ENCODE peak calls at places on chromosomes 1 and 21, in seven cellular contexts. One of them, this sample, is unnamed.

GRCh38 chr1:230681599-230681998 is 32.3 kb downstream of the AGT start:
- DNase-seq in prostate gland: peak
- DNase-seq in dorsolateral prefrontal cortex: no peak
- DNase-seq in OCI-LY7: no peak
- DNase-seq in vagina: no peak
- DNase-seq in suprapubic skin: no peak
- DNase-seq in fibroblast of lung: peak
- DNase-seq in this sample: no peak

GRCh38 chr1:55774446-55774845 is 559.3 kb upstream of the USP24 start:
- DNase-seq in prostate gland: no peak
- DNase-seq in dorsolateral prefrontal cortex: no peak
- DNase-seq in OCI-LY7: no peak
- DNase-seq in vagina: no peak
- DNase-seq in suprapubic skin: no peak
- DNase-seq in fibroblast of lung: no peak
- DNase-seq in this sample: no peak

GRCh38 chr1:67166196-67166595 is at the start of gene IL23R:
- DNase-seq in prostate gland: no peak
- DNase-seq in dorsolateral prefrontal cortex: no peak
- DNase-seq in OCI-LY7: no peak
- DNase-seq in vagina: no peak
- DNase-seq in suprapubic skin: no peak
- DNase-seq in fibroblast of lung: no peak
- DNase-seq in this sample: no peak

GRCh38 chr1:67888707-67889106 is 55.4 kb upstream of the GNG12 start:
- DNase-seq in prostate gland: no peak
- DNase-seq in dorsolateral prefrontal cortex: no peak
- DNase-seq in OCI-LY7: no peak
- DNase-seq in vagina: no peak
- DNase-seq in suprapubic skin: no peak
- DNase-seq in fibroblast of lung: peak
- DNase-seq in this sample: no peak

GRCh38 chr1:77412794-77413530 is 131.1 kb downstream of the AK5 start:
- DNase-seq in prostate gland: no peak
- DNase-seq in dorsolateral prefrontal cortex: no peak
- DNase-seq in OCI-LY7: peak
- DNase-seq in vagina: no peak
- DNase-seq in suprapubic skin: no peak
- DNase-seq in fibroblast of lung: no peak
- DNase-seq in this sample: no peak

GRCh38 chr1:156767879-156768608 is 709 bp downstream of the PRCC start:
- DNase-seq in prostate gland: no peak
- DNase-seq in dorsolateral prefrontal cortex: no peak
- DNase-seq in OCI-LY7: no peak
- DNase-seq in vagina: no peak
- DNase-seq in suprapubic skin: peak
- DNase-seq in fibroblast of lung: no peak
- DNase-seq in this sample: peak

GRCh38 chr1:107870691-107871090 is 94.3 kb downstream of the VAV3 start:
- DNase-seq in prostate gland: no peak
- DNase-seq in dorsolateral prefrontal cortex: no peak
- DNase-seq in OCI-LY7: no peak
- DNase-seq in vagina: no peak
- DNase-seq in suprapubic skin: no peak
- DNase-seq in fibroblast of lung: peak
- DNase-seq in this sample: no peak

GRCh38 chr1:176959461-176959860 is 205.1 kb downstream of the ASTN1 start:
- DNase-seq in prostate gland: no peak
- DNase-seq in dorsolateral prefrontal cortex: no peak
- DNase-seq in OCI-LY7: no peak
- DNase-seq in vagina: no peak
- DNase-seq in suprapubic skin: no peak
- DNase-seq in fibroblast of lung: no peak
- DNase-seq in this sample: no peak

GRCh38 chr21:32334980-32335471 is 36.4 kb downstream of the MRAP start:
- DNase-seq in prostate gland: no peak
- DNase-seq in dorsolateral prefrontal cortex: peak
- DNase-seq in OCI-LY7: no peak
- DNase-seq in vagina: no peak
- DNase-seq in suprapubic skin: peak
- DNase-seq in fibroblast of lung: peak
- DNase-seq in this sample: no peak

GRCh38 chr1:181661569-181661968 is 178.3 kb downstream of the CACNA1E start:
- DNase-seq in prostate gland: no peak
- DNase-seq in dorsolateral prefrontal cortex: no peak
- DNase-seq in OCI-LY7: no peak
- DNase-seq in vagina: no peak
- DNase-seq in suprapubic skin: no peak
- DNase-seq in fibroblast of lung: no peak
- DNase-seq in this sample: no peak

GRCh38 chr1:201126832-201127754 is at the start of gene ASCL5:
- DNase-seq in prostate gland: no peak
- DNase-seq in dorsolateral prefrontal cortex: no peak
- DNase-seq in OCI-LY7: no peak
- DNase-seq in vagina: no peak
- DNase-seq in suprapubic skin: no peak
- DNase-seq in fibroblast of lung: peak
- DNase-seq in this sample: no peak

GRCh38 chr21:40043423-40043822 is 176.2 kb downstream of the PCP4 start:
- DNase-seq in prostate gland: no peak
- DNase-seq in dorsolateral prefrontal cortex: no peak
- DNase-seq in OCI-LY7: no peak
- DNase-seq in vagina: no peak
- DNase-seq in suprapubic skin: no peak
- DNase-seq in fibroblast of lung: no peak
- DNase-seq in this sample: no peak

GRCh38 chr1:32454726-32455125 is 10.1 kb upstream of the ZBTB8B start:
- DNase-seq in prostate gland: peak
- DNase-seq in dorsolateral prefrontal cortex: no peak
- DNase-seq in OCI-LY7: no peak
- DNase-seq in vagina: no peak
- DNase-seq in suprapubic skin: no peak
- DNase-seq in fibroblast of lung: peak
- DNase-seq in this sample: no peak

GRCh38 chr1:88892146-88892877 is 945 bp upstream of the GTF2B start:
- DNase-seq in prostate gland: no peak
- DNase-seq in dorsolateral prefrontal cortex: no peak
- DNase-seq in OCI-LY7: peak
- DNase-seq in vagina: no peak
- DNase-seq in suprapubic skin: no peak
- DNase-seq in fibroblast of lung: peak
- DNase-seq in this sample: no peak

GRCh38 chr1:180363596-180363995 is 133.5 kb downstream of the LHX4 start:
- DNase-seq in prostate gland: no peak
- DNase-seq in dorsolateral prefrontal cortex: no peak
- DNase-seq in OCI-LY7: no peak
- DNase-seq in vagina: no peak
- DNase-seq in suprapubic skin: no peak
- DNase-seq in fibroblast of lung: no peak
- DNase-seq in this sample: no peak

GRCh38 chr21:30434033-30434631 is 4.1 kb downstream of the KRTAP13-4 start:
- DNase-seq in prostate gland: peak
- DNase-seq in dorsolateral prefrontal cortex: no peak
- DNase-seq in OCI-LY7: peak
- DNase-seq in vagina: no peak
- DNase-seq in suprapubic skin: no peak
- DNase-seq in fibroblast of lung: peak
- DNase-seq in this sample: no peak

GRCh38 chr1:20411196-20411980 is 74.6 kb downstream of the CAMK2N1 start:
- DNase-seq in prostate gland: no peak
- DNase-seq in dorsolateral prefrontal cortex: no peak
- DNase-seq in OCI-LY7: no peak
- DNase-seq in vagina: no peak
- DNase-seq in suprapubic skin: no peak
- DNase-seq in fibroblast of lung: peak
- DNase-seq in this sample: peak

GRCh38 chr1:223147409-223147808 is 4.4 kb upstream of the TLR5 start:
- DNase-seq in prostate gland: no peak
- DNase-seq in dorsolateral prefrontal cortex: no peak
- DNase-seq in OCI-LY7: no peak
- DNase-seq in vagina: no peak
- DNase-seq in suprapubic skin: no peak
- DNase-seq in fibroblast of lung: no peak
- DNase-seq in this sample: no peak

GRCh38 chr21:21001591-21002100 is 3.4 kb downstream of the NCAM2 start:
- DNase-seq in prostate gland: no peak
- DNase-seq in dorsolateral prefrontal cortex: no peak
- DNase-seq in OCI-LY7: no peak
- DNase-seq in vagina: no peak
- DNase-seq in suprapubic skin: no peak
- DNase-seq in fibroblast of lung: no peak
- DNase-seq in this sample: no peak

GRCh38 chr1:31615414-31615813 is 2.1 kb upstream of the HCRTR1 start:
- DNase-seq in prostate gland: no peak
- DNase-seq in dorsolateral prefrontal cortex: no peak
- DNase-seq in OCI-LY7: no peak
- DNase-seq in vagina: no peak
- DNase-seq in suprapubic skin: no peak
- DNase-seq in fibroblast of lung: peak
- DNase-seq in this sample: peak

GRCh38 chr1:216221260-216221700 is 202.0 kb downstream of the USH2A start:
- DNase-seq in prostate gland: peak
- DNase-seq in dorsolateral prefrontal cortex: no peak
- DNase-seq in OCI-LY7: peak
- DNase-seq in vagina: no peak
- DNase-seq in suprapubic skin: no peak
- DNase-seq in fibroblast of lung: peak
- DNase-seq in this sample: no peak

GRCh38 chr1:22245716-22246115 is 102.8 kb upstream of the WNT4 start:
- DNase-seq in prostate gland: no peak
- DNase-seq in dorsolateral prefrontal cortex: no peak
- DNase-seq in OCI-LY7: no peak
- DNase-seq in vagina: no peak
- DNase-seq in suprapubic skin: no peak
- DNase-seq in fibroblast of lung: no peak
- DNase-seq in this sample: no peak

GRCh38 chr1:226655251-226656163 is 83.6 kb downstream of the ITPKB start:
- DNase-seq in prostate gland: no peak
- DNase-seq in dorsolateral prefrontal cortex: no peak
- DNase-seq in OCI-LY7: peak
- DNase-seq in vagina: no peak
- DNase-seq in suprapubic skin: no peak
- DNase-seq in fibroblast of lung: no peak
- DNase-seq in this sample: no peak

GRCh38 chr1:98556521-98557158 is 104.9 kb upstream of the SNX7 start:
- DNase-seq in prostate gland: no peak
- DNase-seq in dorsolateral prefrontal cortex: no peak
- DNase-seq in OCI-LY7: peak
- DNase-seq in vagina: no peak
- DNase-seq in suprapubic skin: no peak
- DNase-seq in fibroblast of lung: peak
- DNase-seq in this sample: no peak

GRCh38 chr1:116569776-116570357 is 959 bp downstream of the CD58 start:
- DNase-seq in prostate gland: peak
- DNase-seq in dorsolateral prefrontal cortex: no peak
- DNase-seq in OCI-LY7: no peak
- DNase-seq in vagina: no peak
- DNase-seq in suprapubic skin: peak
- DNase-seq in fibroblast of lung: peak
- DNase-seq in this sample: no peak

GRCh38 chr21:29378814-29379213 is 80.1 kb downstream of the BACH1 start:
- DNase-seq in prostate gland: no peak
- DNase-seq in dorsolateral prefrontal cortex: no peak
- DNase-seq in OCI-LY7: no peak
- DNase-seq in vagina: no peak
- DNase-seq in suprapubic skin: no peak
- DNase-seq in fibroblast of lung: peak
- DNase-seq in this sample: no peak

GRCh38 chr1:16900771-16901170 is 5.0 kb downstream of the RNU1-2 start:
- DNase-seq in prostate gland: no peak
- DNase-seq in dorsolateral prefrontal cortex: no peak
- DNase-seq in OCI-LY7: peak
- DNase-seq in vagina: no peak
- DNase-seq in suprapubic skin: no peak
- DNase-seq in fibroblast of lung: no peak
- DNase-seq in this sample: no peak

GRCh38 chr1:64650411-64650810 is 94.5 kb upstream of the RAVER2 start:
- DNase-seq in prostate gland: no peak
- DNase-seq in dorsolateral prefrontal cortex: no peak
- DNase-seq in OCI-LY7: no peak
- DNase-seq in vagina: no peak
- DNase-seq in suprapubic skin: no peak
- DNase-seq in fibroblast of lung: peak
- DNase-seq in this sample: no peak

GRCh38 chr1:200923607-200924006 is 28.9 kb downstream of the INAVA start:
- DNase-seq in prostate gland: no peak
- DNase-seq in dorsolateral prefrontal cortex: no peak
- DNase-seq in OCI-LY7: no peak
- DNase-seq in vagina: no peak
- DNase-seq in suprapubic skin: no peak
- DNase-seq in fibroblast of lung: peak
- DNase-seq in this sample: no peak

GRCh38 chr1:53366901-53367502 is 39.1 kb upstream of the LRP8 start:
- DNase-seq in prostate gland: no peak
- DNase-seq in dorsolateral prefrontal cortex: peak
- DNase-seq in OCI-LY7: no peak
- DNase-seq in vagina: no peak
- DNase-seq in suprapubic skin: peak
- DNase-seq in fibroblast of lung: no peak
- DNase-seq in this sample: peak
- H3K27ac ChIP-seq in prostate gland: no peak
- H3K27ac ChIP-seq in dorsolateral prefrontal cortex: no peak
- H3K27ac ChIP-seq in OCI-LY7: no peak
- H3K27ac ChIP-seq in vagina: no peak
- H3K27ac ChIP-seq in suprapubic skin: no peak
- H3K27ac ChIP-seq in fibroblast of lung: no peak
- H3K27ac ChIP-seq in this sample: no peak

DNA sequence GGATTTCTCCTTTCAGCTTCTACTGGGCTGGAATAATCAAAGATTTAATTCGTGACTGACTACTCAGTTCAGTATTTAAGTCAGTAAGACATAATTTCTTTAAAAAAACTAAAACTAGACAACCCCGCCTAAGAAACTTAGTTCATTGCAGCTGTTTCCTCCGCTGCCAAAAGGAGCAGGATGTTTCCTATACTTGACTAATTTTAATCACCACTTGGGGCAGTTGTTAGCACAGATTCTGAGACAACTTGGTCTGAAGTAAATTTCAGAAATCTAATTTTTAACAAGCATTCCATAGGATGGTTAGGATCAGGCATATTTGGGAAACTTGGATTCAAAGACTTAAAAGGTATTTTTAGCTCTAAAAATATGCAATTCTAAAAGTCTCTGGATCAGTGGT is 34.0 kb downstream of the EPRS1 start:
- DNase-seq in prostate gland: no peak
- DNase-seq in dorsolateral prefrontal cortex: no peak
- DNase-seq in OCI-LY7: peak
- DNase-seq in vagina: no peak
- DNase-seq in suprapubic skin: no peak
- DNase-seq in fibroblast of lung: peak
- DNase-seq in this sample: no peak
- TF ChIP-seq CTCF in prostate gland: no peak
- TF ChIP-seq CTCF in dorsolateral prefrontal cortex: no peak
- TF ChIP-seq CTCF in OCI-LY7: peak
- TF ChIP-seq CTCF in vagina: no peak
- TF ChIP-seq CTCF in suprapubic skin: no peak
- TF ChIP-seq CTCF in fibroblast of lung: peak
- TF ChIP-seq CTCF in this sample: no peak

GRCh38 chr1:206002160-206002559 is 1.0 kb downstream of the RAB7B start:
- DNase-seq in prostate gland: peak
- DNase-seq in dorsolateral prefrontal cortex: no peak
- DNase-seq in OCI-LY7: no peak
- DNase-seq in vagina: peak
- DNase-seq in suprapubic skin: peak
- DNase-seq in fibroblast of lung: no peak
- DNase-seq in this sample: peak
- H3K4me3 ChIP-seq in prostate gland: no peak
- H3K4me3 ChIP-seq in dorsolateral prefrontal cortex: no peak
- H3K4me3 ChIP-seq in OCI-LY7: no peak
- H3K4me3 ChIP-seq in vagina: peak
- H3K4me3 ChIP-seq in suprapubic skin: peak
- H3K4me3 ChIP-seq in fibroblast of lung: peak
- H3K4me3 ChIP-seq in this sample: peak

GRCh38 chr1:246528933-246529731 is 22.1 kb upstream of the SMYD3 start:
- DNase-seq in prostate gland: no peak
- DNase-seq in dorsolateral prefrontal cortex: no peak
- DNase-seq in OCI-LY7: no peak
- DNase-seq in vagina: no peak
- DNase-seq in suprapubic skin: no peak
- DNase-seq in fibroblast of lung: no peak
- DNase-seq in this sample: no peak
- H3K27ac ChIP-seq in prostate gland: no peak
- H3K27ac ChIP-seq in dorsolateral prefrontal cortex: no peak
- H3K27ac ChIP-seq in OCI-LY7: no peak
- H3K27ac ChIP-seq in vagina: no peak
- H3K27ac ChIP-seq in suprapubic skin: no peak
- H3K27ac ChIP-seq in fibroblast of lung: no peak
- H3K27ac ChIP-seq in this sample: no peak

This sample was measured in coronary artery.